ENCODE peak calls at places on chromosomes 13 and 19, in six cellular contexts. S, E, G, Y, I and R are unnamed samples.

GRCh38 chr13:97222934-97223710 is 989 bp downstream of the MBNL2 start:
- DNase-seq in S (no peak), E (no peak), G (no peak), Y (no peak), I (no peak), R (no peak)

GRCh38 chr19:42226886-42227285 is 6.8 kb downstream of the ZNF526 start:
- DNase-seq in E (no peak), Y (no peak), G (no peak), S (no peak), I (no peak), R (no peak)

GRCh38 chr13:73985789-73986188 is 148.4 kb downstream of the KLF12 start:
- DNase-seq in Y (no peak), E (no peak), S (no peak), G (no peak), I (no peak), R (no peak)

GRCh38 chr13:22176968-22177545 is 506.2 kb downstream of the FGF9 start:
- DNase-seq in I (no peak), S (no peak), Y (no peak), G (no peak), E (no peak), R (no peak)

GRCh38 chr13:67620665-67621064 is 390.5 kb upstream of the PCDH9 start:
- DNase-seq in E (no peak), Y (no peak), S (no peak), I (no peak), G (no peak), R (no peak)

GRCh38 chr13:83221256-83221655 is 661.0 kb downstream of the SLITRK1 start:
- DNase-seq in G (no peak), S (no peak), Y (no peak), E (no peak), I (no peak), R (no peak)

GRCh38 chr19:42287826-42288107 is 14.2 kb upstream of the PRR19 start:
- DNase-seq in S (no peak), G (no peak), E (no peak), I (no peak), Y (no peak), R (no peak)

GRCh38 chr13:30079501-30079900 is 227.8 kb downstream of the KATNAL1 start:
- DNase-seq in Y (no peak), S (no peak), I (no peak), E (no peak), G (no peak), R (no peak)

GRCh38 chr19:7505682-7506384 is 10.1 kb upstream of the ZNF358 start:
- DNase-seq in E (no peak), Y (no peak), S (no peak), I (no peak), G (no peak), R (no peak)

GRCh38 chr13:42495256-42495655 is 78.7 kb upstream of the TNFSF11 start:
- DNase-seq in I (no peak), G (no peak), E (no peak), Y (no peak), S (no peak), R (no peak)

GRCh38 chr19:46704379-46705076 is 12.4 kb downstream of the PRKD2 start:
- DNase-seq in Y (peak), E (peak), G (peak), S (peak), I (no peak), R (peak)

GRCh38 chr19:3184847-3185481 is 766 bp upstream of the NCLN start:
- DNase-seq in S (peak), E (no peak), Y (peak), I (no peak), G (peak), R (no peak)

GRCh38 chr19:57903298-57904174 is 12.9 kb downstream of the ZNF417 start:
- DNase-seq in E (no peak), S (no peak), Y (no peak), G (no peak), I (no peak), R (no peak)

GRCh38 chr13:66402071-66402470 is 828.1 kb downstream of the PCDH9 start:
- DNase-seq in I (no peak), S (no peak), Y (no peak), E (no peak), G (no peak), R (no peak)

GRCh38 chr13:94662274-94662945 is 49.9 kb downstream of the SOX21 start:
- DNase-seq in E (no peak), S (no peak), I (no peak), G (no peak), Y (no peak), R (no peak)

GRCh38 chr13:28494537-28494860 is 429 bp downstream of the FLT1 start:
- DNase-seq in S (no peak), G (no peak), Y (no peak), I (no peak), E (no peak), R (no peak)

GRCh38 chr13:19632915-19633339 is 532 bp upstream of the MPHOSPH8 start:
- DNase-seq in G (no peak), I (no peak), E (no peak), S (no peak), Y (peak), R (no peak)

GRCh38 chr13:52713894-52714293 is 25.7 kb downstream of the CNMD start:
- DNase-seq in G (no peak), S (no peak), I (no peak), Y (peak), E (no peak), R (no peak)

GRCh38 chr19:1862068-1862423 is 1.3 kb downstream of the KLF16 start:
- DNase-seq in Y (no peak), E (no peak), I (no peak), G (peak), S (no peak), R (no peak)

GRCh38 chr13:78029891-78030290 is 111.3 kb upstream of the EDNRB start:
- DNase-seq in S (no peak), I (no peak), E (no peak), G (no peak), Y (no peak), R (no peak)

GRCh38 chr19:58469241-58470013 is 2.5 kb downstream of the ZNF324 start:
- DNase-seq in I (no peak), Y (no peak), S (no peak), E (no peak), G (no peak), R (no peak)

GRCh38 chr19:44694184-44694579 is 4.8 kb upstream of the CEACAM16 start:
- DNase-seq in Y (no peak), S (no peak), G (no peak), E (no peak), I (no peak), R (no peak)

GRCh38 chr13:94710881-94711560 is 1.3 kb downstream of the SOX21 start:
- DNase-seq in G (no peak), E (peak), Y (no peak), I (no peak), S (no peak), R (no peak)

GRCh38 chr13:44096906-44097305 is 217.2 kb downstream of the LACC1 start:
- DNase-seq in G (no peak), Y (no peak), S (no peak), E (peak), I (no peak), R (no peak)

GRCh38 chr13:52361225-52361624 is 44.7 kb downstream of the THSD1 start:
- DNase-seq in I (no peak), Y (no peak), G (no peak), S (no peak), E (no peak), R (no peak)

GRCh38 chr19:33303791-33304759 is 1.7 kb upstream of the CEBPA start:
- DNase-seq in E (no peak), G (peak), I (no peak), Y (peak), S (peak), R (no peak)

GRCh38 chr13:34155931-34156607 is 338.1 kb downstream of the RFC3 start:
- DNase-seq in Y (no peak), E (no peak), I (no peak), S (no peak), G (no peak), R (no peak)

GRCh38 chr13:23087884-23088283 is 92.9 kb upstream of the SGCG start:
- DNase-seq in G (no peak), I (no peak), S (no peak), Y (no peak), E (no peak), R (no peak)

GRCh38 chr13:28611654-28612131 is 47.2 kb upstream of the POMP start:
- DNase-seq in E (no peak), G (no peak), I (no peak), S (no peak), Y (no peak), R (no peak)

GRCh38 chr19:7506385-7507328 is 9.2 kb upstream of the ZNF358 start:
- DNase-seq in Y (peak), G (peak), I (peak), E (no peak), S (peak), R (peak)

DNA sequence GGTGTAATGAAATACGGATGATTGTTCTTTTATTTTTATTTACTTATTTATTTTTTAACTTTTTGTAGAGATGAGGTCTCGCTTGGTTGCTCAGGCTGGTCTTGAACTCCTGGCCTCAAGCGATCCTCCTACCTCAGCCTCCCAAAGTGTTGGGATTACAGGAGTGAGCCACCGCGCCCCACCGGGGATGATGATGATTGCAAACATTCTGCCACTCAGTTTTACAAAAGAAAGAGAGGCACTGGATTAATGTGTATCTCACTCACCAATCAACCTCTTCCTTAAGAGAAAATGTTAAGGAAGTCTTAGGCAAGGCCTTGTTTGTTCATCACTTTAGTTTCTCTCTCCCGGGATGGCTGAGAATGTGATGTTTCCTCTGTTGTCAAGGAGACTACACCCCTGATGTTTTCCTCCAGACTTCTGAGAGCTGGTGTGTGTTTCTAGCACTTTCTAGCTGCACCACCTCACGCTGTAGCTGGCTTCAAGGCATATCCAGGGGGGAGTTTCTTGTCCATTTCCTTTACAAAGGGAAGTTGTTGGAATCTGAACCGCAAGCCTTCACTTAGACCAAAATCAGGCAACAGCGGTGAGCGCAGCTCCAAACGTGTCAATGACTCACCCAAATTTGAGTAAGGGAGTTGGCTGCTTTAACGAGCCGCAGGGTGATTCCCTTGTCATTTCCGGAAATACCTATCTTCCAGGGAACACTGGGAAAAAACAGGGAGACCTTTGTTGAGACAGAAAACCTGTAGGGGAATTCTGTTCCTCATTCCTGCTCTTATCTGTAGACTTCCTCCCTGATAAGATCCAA is 2.3 kb downstream of the LDLR start:
- DNase-seq in S (peak), E (peak), I (no peak), Y (peak), G (peak), R (peak)
- TF ChIP-seq POLR2A in S (no peak), E (no peak), I (no peak), Y (no peak), G (peak), R (peak)

GRCh38 chr19:13974073-13974472 is 21.8 kb downstream of the DCAF15 start:
- DNase-seq in Y (peak), G (no peak), S (peak), E (no peak), I (peak), R (no peak)
- H3K27ac ChIP-seq in Y (peak), G (no peak), S (no peak), E (no peak), I (peak), R (no peak)

DNA sequence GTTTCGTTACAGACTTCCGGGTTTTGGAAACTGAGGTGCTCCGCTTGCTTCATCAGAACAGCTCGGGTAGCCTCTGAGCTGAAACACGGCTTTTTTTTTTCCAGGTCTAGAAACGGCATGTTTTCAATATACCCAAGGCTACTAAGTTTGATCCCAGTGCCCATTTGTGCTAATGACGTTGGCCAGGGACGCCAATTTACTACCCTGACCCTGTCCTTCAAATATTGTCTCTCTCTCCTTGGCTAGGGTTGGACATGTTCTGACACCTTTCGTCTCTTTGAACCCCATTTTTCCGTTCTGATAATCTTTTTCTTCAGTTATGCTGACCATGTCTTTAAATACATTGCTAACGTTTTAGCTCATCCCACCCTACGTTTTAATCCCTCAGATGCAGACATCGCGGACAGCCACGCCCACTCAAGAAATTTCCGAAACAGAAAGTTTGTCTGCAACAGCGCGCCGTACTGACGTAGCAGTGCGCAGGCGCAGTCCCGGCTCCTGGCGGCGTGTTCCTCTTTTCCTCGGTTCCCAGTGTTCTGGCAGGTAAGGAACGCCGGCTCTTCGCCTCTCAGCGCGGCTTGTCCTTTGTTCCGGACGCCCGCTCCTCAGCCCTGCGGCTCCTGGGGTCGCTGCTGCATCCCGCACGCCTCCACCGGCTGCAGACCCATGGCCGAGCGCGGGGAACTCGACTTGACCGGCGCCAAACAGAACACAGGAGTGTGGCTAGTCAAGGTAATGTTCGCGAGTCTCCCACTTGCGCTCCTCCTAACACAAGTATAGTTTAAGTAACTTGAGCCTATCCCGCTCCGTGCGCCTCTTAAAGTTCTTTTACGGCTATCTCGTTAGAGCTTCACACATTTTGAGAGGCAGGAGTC is at the start of gene GTF2F2:
- DNase-seq in Y (peak), E (peak), G (peak), I (peak), S (peak), R (peak)
- TF ChIP-seq POLR2A in Y (peak), E (no peak), G (peak), I (peak), S (no peak), R (peak)

GRCh38 chr19:18489627-18490184 is 32.2 kb downstream of the ELL start:
- DNase-seq in G (no peak), Y (no peak), I (no peak), E (no peak), S (no peak), R (no peak)

GRCh38 chr19:18488838-18489626 is 32.8 kb downstream of the ELL start:
- DNase-seq in Y (no peak), E (no peak), I (no peak), S (peak), G (peak), R (no peak)

GRCh38 chr19:18486746-18487145 is 35.1 kb downstream of the ELL start:
- DNase-seq in G (no peak), S (no peak), Y (no peak), E (no peak), I (no peak), R (no peak)

GRCh38 chr19:18487576-18488402 is 34.1 kb downstream of the ELL start:
- DNase-seq in S (no peak), I (no peak), E (no peak), Y (peak), G (no peak), R (no peak)

DNA sequence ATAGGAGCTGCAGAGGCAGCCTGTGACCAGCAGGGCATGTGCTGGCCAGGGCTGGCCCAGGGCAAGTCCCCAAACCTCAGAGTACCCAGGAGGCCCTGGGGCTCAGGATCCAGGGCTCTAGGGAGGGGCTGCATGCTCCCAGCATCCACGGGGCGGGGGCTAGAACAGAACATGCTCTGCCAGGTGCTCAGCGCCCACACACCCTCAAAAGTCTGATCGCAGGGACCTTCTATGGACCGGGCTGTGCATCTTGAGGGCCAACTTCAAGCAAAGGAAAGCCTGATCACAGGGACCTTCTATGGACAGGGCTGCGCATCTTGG is 33.5 kb downstream of the ELL start:
- DNase-seq in E (no peak), S (no peak), Y (no peak), I (no peak), G (no peak), R (no peak)
- H3K27ac ChIP-seq in E (peak), S (peak), Y (peak), I (no peak), G (peak), R (peak)

DNA sequence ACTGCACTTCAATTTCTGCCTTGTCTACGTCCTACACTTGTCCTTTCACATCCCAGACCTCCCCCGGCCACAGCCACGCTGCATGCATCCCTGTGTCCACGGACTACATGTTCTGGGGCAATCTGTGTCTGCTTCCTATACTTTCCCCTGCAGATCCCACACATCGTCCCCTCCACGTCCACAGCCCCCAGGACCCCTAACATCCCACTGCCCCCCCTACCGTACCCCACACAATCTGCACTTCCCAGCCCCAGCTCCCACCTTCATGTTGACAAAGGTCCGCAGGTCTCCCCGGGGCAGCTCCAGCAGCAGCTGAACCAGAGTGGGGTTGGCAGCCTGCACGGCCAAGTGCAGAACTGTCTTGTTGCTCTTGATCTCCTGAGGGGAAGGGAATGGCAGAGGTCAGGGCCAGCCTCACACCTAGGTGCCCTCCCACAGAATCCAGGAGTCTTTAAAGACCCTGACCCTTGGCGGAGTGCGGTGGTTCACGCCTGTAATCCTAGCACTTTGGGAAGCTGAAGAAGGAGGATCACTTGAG is 10.2 kb downstream of the NFKBID start:
- DNase-seq in I (no peak), G (no peak), E (no peak), Y (no peak), S (no peak), R (no peak)
- TF ChIP-seq POLR2A in I (no peak), G (no peak), E (no peak), Y (no peak), S (no peak), R (no peak)

GRCh38 chr19:43634877-43635560 is 4.6 kb downstream of the CADM4 start:
- DNase-seq in Y (peak), I (no peak), S (no peak), G (no peak), E (no peak), R (no peak)
- H3K27ac ChIP-seq in Y (peak), I (no peak), S (peak), G (no peak), E (peak), R (no peak)

GRCh38 chr19:16124953-16125352 is 13.3 kb downstream of the RAB8A start:
- DNase-seq in G (no peak), S (no peak), Y (no peak), I (no peak), E (no peak), R (no peak)
- TF ChIP-seq POLR2A in G (no peak), S (no peak), Y (no peak), I (no peak), E (no peak), R (no peak)

GRCh38 chr19:14530505-14530904 is 1.1 kb downstream of the TECR start:
- DNase-seq in Y (no peak), E (no peak), I (no peak), G (no peak), S (no peak), R (no peak)
- H3K27ac ChIP-seq in Y (no peak), E (no peak), I (no peak), G (no peak), S (peak), R (no peak)